ENCODE peak calls at places on chromosomes 16 and 17, in nine cellular contexts. C is A673; U is substantia nigra; Y is central memory CD4-positive, alpha-beta T cell; K is pancreas; Q is activated T-helper 1 cell treated with anti-CD3 and anti-CD28 coated beads, Interleukin-2, amount 50 U/mL, for 16 hours; M is sciatic nerve; F is epithelial cell of esophagus; I is NAMALWA. E is an unnamed sample.

GRCh38 chr17:59512844-59513383 is 52.5 kb upstream of the DHX40 start:
- DNase-seq in C (no peak), U (no peak), Y (no peak), K (no peak), Q (no peak), M (no peak), F (no peak), I (no peak), E (no peak)

GRCh38 chr16:26709175-26709574 is 357.6 kb upstream of the C16orf82 start:
- DNase-seq in C (peak), U (no peak), Y (no peak), K (no peak), Q (no peak), M (no peak), F (no peak), I (peak), E (no peak)

GRCh38 chr17:29620271-29620670 is 2.4 kb downstream of the CORO6 start:
- DNase-seq in C (no peak), U (no peak), Y (no peak), K (no peak), Q (no peak), M (no peak), F (peak), I (no peak), E (no peak)

GRCh38 chr16:85046957-85047866 is 19.6 kb downstream of the KIAA0513 start:
- DNase-seq in C (no peak), U (no peak), Y (no peak), K (no peak), Q (no peak), M (no peak), F (no peak), I (no peak), E (no peak)

GRCh38 chr17:64941045-64941444 is 21.8 kb upstream of the LRRC37A3 start:
- DNase-seq in C (no peak), U (no peak), Y (no peak), K (no peak), Q (no peak), M (no peak), F (no peak), I (no peak), E (no peak)

GRCh38 chr17:30905742-30906100 is 317 bp downstream of the TEFM start:
- DNase-seq in C (peak), U (no peak), Y (peak), K (no peak), Q (no peak), M (peak), F (no peak), I (peak), E (no peak)

GRCh38 chr17:57570740-57571344 is 174.3 kb downstream of the CCDC182 start:
- DNase-seq in C (no peak), U (no peak), Y (no peak), K (no peak), Q (no peak), M (no peak), F (no peak), I (no peak), E (no peak)

GRCh38 chr17:58189436-58190146 is 2.9 kb upstream of the EPX start:
- DNase-seq in C (peak), U (no peak), Y (no peak), K (no peak), Q (no peak), M (no peak), F (peak), I (no peak), E (no peak)

GRCh38 chr16:47888142-47888541 is 267.7 kb downstream of the ABCC12 start:
- DNase-seq in C (peak), U (no peak), Y (no peak), K (no peak), Q (no peak), M (no peak), F (peak), I (no peak), E (no peak)

GRCh38 chr17:50205931-50206505 is 4.6 kb upstream of the COL1A1 start:
- DNase-seq in C (no peak), U (no peak), Y (no peak), K (no peak), Q (no peak), M (peak), F (no peak), I (no peak), E (no peak)

GRCh38 chr16:24838554-24839266 is 7.1 kb upstream of the SLC5A11 start:
- DNase-seq in C (peak), U (peak), Y (no peak), K (no peak), Q (no peak), M (no peak), F (peak), I (no peak), E (no peak)

GRCh38 chr17:60390223-60390622 is 1.7 kb downstream of the USP32 start:
- DNase-seq in C (peak), U (no peak), Y (no peak), K (no peak), Q (no peak), M (no peak), F (peak), I (no peak), E (no peak)

GRCh38 chr17:33291248-33292183 is 1.6 kb downstream of the ASIC2 start:
- DNase-seq in C (peak), U (no peak), Y (no peak), K (no peak), Q (no peak), M (no peak), F (peak), I (no peak), E (no peak)

GRCh38 chr16:54281535-54282201 is 4.9 kb downstream of the IRX3 start:
- DNase-seq in C (no peak), U (no peak), Y (no peak), K (no peak), Q (no peak), M (peak), F (no peak), I (no peak), E (no peak)

GRCh38 chr17:48500435-48501426 is 30.1 kb downstream of the HOXB1 start:
- DNase-seq in C (no peak), U (no peak), Y (no peak), K (no peak), Q (no peak), M (no peak), F (no peak), I (no peak), E (no peak)

GRCh38 chr17:4327638-4328037 is 38.8 kb downstream of the UBE2G1 start:
- DNase-seq in C (no peak), U (no peak), Y (no peak), K (no peak), Q (no peak), M (no peak), F (peak), I (no peak), E (no peak)

GRCh38 chr16:2089676-2090480 is 42.1 kb downstream of the TSC2 start:
- DNase-seq in C (no peak), U (no peak), Y (no peak), K (no peak), Q (no peak), M (no peak), F (no peak), I (no peak), E (no peak)

GRCh38 chr16:23597003-23597756 is 1.1 kb upstream of the NDUFAB1 start:
- DNase-seq in C (peak), U (no peak), Y (no peak), K (no peak), Q (no peak), M (no peak), F (peak), I (peak), E (no peak)

GRCh38 chr17:3857261-3858105 is 11.4 kb upstream of the NCBP3 start:
- DNase-seq in C (no peak), U (no peak), Y (no peak), K (no peak), Q (no peak), M (no peak), F (no peak), I (no peak), E (no peak)

GRCh38 chr17:80191720-80192265 is 22.0 kb downstream of the CARD14 start:
- DNase-seq in C (no peak), U (no peak), Y (no peak), K (no peak), Q (no peak), M (no peak), F (peak), I (no peak), E (no peak)

GRCh38 chr17:7541074-7541621 is 7.7 kb upstream of the TNFSF12 start:
- DNase-seq in C (no peak), U (no peak), Y (no peak), K (no peak), Q (no peak), M (no peak), F (no peak), I (no peak), E (no peak)

GRCh38 chr16:84410361-84411138 is 42.2 kb downstream of the ATP2C2 start:
- DNase-seq in C (no peak), U (no peak), Y (no peak), K (no peak), Q (no peak), M (no peak), F (peak), I (no peak), E (no peak)

GRCh38 chr17:56300191-56300590 is 146.9 kb downstream of the ANKFN1 start:
- DNase-seq in C (no peak), U (no peak), Y (no peak), K (no peak), Q (no peak), M (no peak), F (no peak), I (no peak), E (no peak)

GRCh38 chr16:85129846-85130706 is 17.8 kb upstream of the CIBAR2 start:
- DNase-seq in C (peak), U (peak), Y (no peak), K (no peak), Q (no peak), M (no peak), F (no peak), I (no peak), E (no peak)

GRCh38 chr17:50127661-50128361 is 2.1 kb downstream of the SAMD14 start:
- DNase-seq in C (peak), U (no peak), Y (no peak), K (no peak), Q (no peak), M (no peak), F (peak), I (no peak), E (no peak)

GRCh38 chr16:88606146-88606757 is 32.1 kb upstream of the IL17C start:
- DNase-seq in C (no peak), U (no peak), Y (no peak), K (no peak), Q (no peak), M (no peak), F (no peak), I (no peak), E (no peak)

GRCh38 chr16:49019081-49019633 is 262.5 kb downstream of the CBLN1 start:
- DNase-seq in C (no peak), U (no peak), Y (no peak), K (no peak), Q (no peak), M (no peak), F (no peak), I (no peak), E (no peak)